ENCODE peak calls at places on chromosomes 11 and 22, in seven cellular contexts. H, I, R, Y, A, X and L are unnamed samples. For H3K4me1, the result is how much of the 10 kb centered on the place peaks cover.

GRCh38 chr11:75762158-75762557 is 6.4 kb upstream of the DGAT2 start:
- DNase-seq in I (no peak), H (no peak), Y (no peak), R (no peak), A (no peak), X (no peak), L (no peak)

GRCh38 chr22:39090426-39091064 is 6.5 kb upstream of the APOBEC3H start:
- DNase-seq in R (peak), I (peak), H (peak), A (no peak), Y (no peak), X (no peak), L (no peak)

GRCh38 chr11:27722117-27722844 is 22.0 kb upstream of the BDNF start:
- DNase-seq in H (no peak), X (no peak), Y (no peak), A (no peak), R (peak), I (peak), L (no peak)

GRCh38 chr11:45852712-45853101 is 5.4 kb downstream of the CRY2 start:
- DNase-seq in A (no peak), Y (peak), H (no peak), I (no peak), R (no peak), X (no peak), L (no peak)

GRCh38 chr11:114846040-114846791 is 167.9 kb downstream of the NXPE2 start:
- DNase-seq in R (no peak), I (no peak), A (no peak), X (no peak), H (no peak), Y (peak), L (no peak)

GRCh38 chr22:25754527-25755202 is 12.7 kb downstream of the MYO18B start:
- DNase-seq in H (no peak), X (no peak), I (peak), A (no peak), R (peak), Y (no peak), L (no peak)

GRCh38 chr22:47920380-47920959 is 1158.0 kb downstream of the TBC1D22A start:
- DNase-seq in I (no peak), X (no peak), Y (no peak), R (no peak), A (no peak), H (no peak), L (no peak)

GRCh38 chr11:118878187-118878586 is 5.5 kb upstream of the CXCR5 start:
- DNase-seq in H (no peak), R (no peak), X (no peak), I (no peak), A (no peak), Y (no peak), L (no peak)

GRCh38 chr11:131392528-131393255 is 22.3 kb downstream of the NTM start:
- DNase-seq in I (no peak), R (no peak), X (no peak), H (no peak), A (no peak), Y (no peak), L (no peak)

GRCh38 chr11:24043842-24044241 is 453.0 kb upstream of the LUZP2 start:
- DNase-seq in Y (no peak), H (no peak), X (no peak), I (no peak), R (no peak), A (no peak), L (no peak)

GRCh38 chr22:47296405-47297260 is 534.2 kb downstream of the TBC1D22A start:
- DNase-seq in I (no peak), X (no peak), H (no peak), Y (no peak), A (no peak), R (no peak), L (no peak)

GRCh38 chr11:89540826-89541225 is 49.7 kb upstream of the NOX4 start:
- DNase-seq in A (no peak), Y (no peak), H (no peak), R (no peak), I (no peak), X (no peak), L (no peak)

GRCh38 chr11:2094354-2095197 is 44.6 kb downstream of the IGF2 start:
- DNase-seq in I (no peak), A (no peak), H (peak), R (no peak), Y (no peak), X (no peak), L (no peak)

GRCh38 chr11:34313099-34313517 is 44.7 kb downstream of the ABTB2 start:
- DNase-seq in I (no peak), Y (peak), A (no peak), H (no peak), R (no peak), X (no peak), L (no peak)

GRCh38 chr11:36249271-36249670 is 40.0 kb downstream of the COMMD9 start:
- DNase-seq in I (no peak), H (no peak), R (no peak), X (no peak), A (no peak), Y (no peak), L (no peak)

GRCh38 chr11:65780770-65781151 is at the start of gene AP5B1:
- DNase-seq in H (peak), A (peak), R (peak), Y (peak), X (peak), I (peak), L (peak)

GRCh38 chr11:65781962-65782815 is 1.4 kb upstream of the AP5B1 start:
- DNase-seq in H (peak), I (peak), X (no peak), Y (no peak), A (no peak), R (no peak), L (no peak)

GRCh38 chr11:65781152-65781961 is 581 bp upstream of the AP5B1 start:
- DNase-seq in H (peak), I (peak), Y (no peak), R (peak), A (peak), X (peak), L (peak)

GRCh38 chr11:65785329-65786007 is 1.4 kb upstream of the OVOL1 start:
- DNase-seq in H (no peak), Y (no peak), X (no peak), R (no peak), A (no peak), I (peak), L (no peak)

DNA sequence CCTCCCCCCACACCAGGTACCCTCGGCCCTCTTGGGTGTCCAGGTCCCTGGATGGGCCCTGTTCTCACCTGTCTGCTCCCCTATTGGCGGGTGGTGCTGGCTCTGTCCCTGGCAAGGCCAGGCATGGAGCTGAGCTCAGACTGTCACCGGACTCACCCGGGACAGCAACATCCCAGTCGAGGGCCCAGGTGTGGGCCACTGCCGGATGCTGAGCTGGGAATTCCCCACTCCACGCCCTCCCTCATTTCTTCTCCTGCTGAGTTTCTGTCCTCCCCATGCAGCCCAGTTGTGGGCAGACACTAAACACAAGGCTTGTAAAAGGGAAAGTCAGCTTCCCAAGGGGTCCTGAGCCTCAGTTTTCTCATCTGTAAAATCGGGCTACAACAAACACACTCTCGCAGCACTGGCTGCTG is 2.0 kb upstream of the AP5B1 start:
- DNase-seq in I (peak), Y (no peak), A (no peak), X (no peak), R (peak), H (no peak), L (no peak)
- H3K4me1 ChIP-seq in I (under half), Y (under half), A (under half), X (under half), R (under half), H (under half), L (under half)

DNA sequence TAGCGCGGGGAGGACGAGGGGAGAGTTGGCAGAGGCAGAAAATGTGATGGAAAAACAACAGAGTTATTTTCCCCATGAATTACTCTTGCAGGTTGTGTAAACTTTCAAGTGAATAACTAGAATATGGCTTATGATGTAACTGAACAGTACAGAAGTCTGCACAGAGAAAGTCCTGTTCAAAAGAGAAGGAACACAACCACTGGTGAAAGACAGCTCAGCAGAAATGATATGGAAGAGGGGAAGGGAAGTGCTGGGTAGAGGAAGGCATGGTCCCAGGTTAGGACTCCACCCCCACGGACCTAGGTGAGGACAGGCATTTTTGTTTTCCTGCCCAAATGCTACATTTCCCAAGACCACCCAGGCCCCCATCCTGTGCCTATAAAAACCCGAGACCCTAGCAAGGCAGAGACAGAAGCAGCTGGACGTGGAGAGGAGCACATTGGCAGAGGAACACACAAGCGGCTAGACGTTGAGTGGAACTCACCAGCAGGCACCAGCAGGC is 77.7 kb downstream of the MAML2 start:
- DNase-seq in H (no peak), A (no peak), I (no peak), R (no peak), Y (no peak), X (no peak), L (no peak)
- H3K4me1 ChIP-seq in H (under half), A (under half), I (under half), R (under half), Y (under half), X (under half), L (under half)

GRCh38 chr11:77069336-77069968 is 2.7 kb downstream of the CAPN5 start:
- DNase-seq in A (no peak), I (no peak), Y (no peak), X (no peak), R (peak), H (no peak), L (no peak)
- H3K4me1 ChIP-seq in A (under half), I (under half), Y (under half), X (under half), R (half or more), H (under half), L (under half)

GRCh38 chr22:19710769-19711106 is 3.6 kb upstream of the SEPTIN5 start:
- DNase-seq in I (peak), X (no peak), H (peak), A (no peak), R (no peak), Y (no peak), L (no peak)

GRCh38 chr22:19714320-19715252 is at the start of gene SEPTIN5:
- DNase-seq in I (no peak), X (no peak), H (peak), A (no peak), R (no peak), Y (no peak), L (peak)

GRCh38 chr22:19715286-19715939 is 1.1 kb downstream of the SEPTIN5 start:
- DNase-seq in X (no peak), A (no peak), H (peak), R (no peak), I (no peak), Y (no peak), L (no peak)

GRCh38 chr22:19713650-19714319 is 518 bp upstream of the SEPTIN5 start:
- DNase-seq in H (peak), I (no peak), Y (no peak), X (no peak), R (no peak), A (no peak), L (peak)

GRCh38 chr22:19713228-19713627 is 1.1 kb upstream of the SEPTIN5 start:
- DNase-seq in H (peak), I (no peak), Y (no peak), R (no peak), A (no peak), X (no peak), L (no peak)
- H3K4me1 ChIP-seq in H (under half), I (under half), Y (under half), R (under half), A (under half), X (under half), L (under half)